ENCODE peak calls at places on chromosomes 16 and 17, in nine cellular contexts. One of them, this sample, is unnamed.

GRCh38 chr17:1762906-1763829 is 1.3 kb downstream of the SERPINF1 start:
- DNase-seq in OCI-LY7: no peak
- DNase-seq in esophagus squamous epithelium: no peak
- DNase-seq in CD8-positive, alpha-beta T cell: no peak
- DNase-seq in stomach: no peak
- DNase-seq in astrocyte of the spinal cord: peak; percentile 86
- DNase-seq in skeletal muscle cell: peak; percentile 52
- DNase-seq in uterus: peak; percentile 77
- DNase-seq in left lung: no peak
- DNase-seq in this sample: no peak

GRCh38 chr17:35242158-35242804 is 591 bp upstream of the SLFN5 start:
- DNase-seq in OCI-LY7: peak; percentile 57
- DNase-seq in astrocyte of the spinal cord: peak; percentile 48
- DNase-seq in uterus: peak; percentile 45
- DNase-seq in stomach: peak; percentile 85
- DNase-seq in skeletal muscle cell: no peak
- DNase-seq in CD8-positive, alpha-beta T cell: peak; percentile 71
- DNase-seq in esophagus squamous epithelium: peak; percentile 37
- DNase-seq in left lung: peak; percentile 87
- DNase-seq in this sample: peak; percentile 63

GRCh38 chr17:69239611-69240010 is 11.0 kb upstream of the ABCA10 start:
- DNase-seq in stomach: no peak
- DNase-seq in OCI-LY7: no peak
- DNase-seq in esophagus squamous epithelium: no peak
- DNase-seq in astrocyte of the spinal cord: no peak
- DNase-seq in uterus: no peak
- DNase-seq in CD8-positive, alpha-beta T cell: no peak
- DNase-seq in left lung: no peak
- DNase-seq in skeletal muscle cell: no peak
- DNase-seq in this sample: no peak

GRCh38 chr17:10105513-10106001 is 92.8 kb downstream of the GAS7 start:
- DNase-seq in astrocyte of the spinal cord: no peak
- DNase-seq in stomach: no peak
- DNase-seq in esophagus squamous epithelium: no peak
- DNase-seq in left lung: no peak
- DNase-seq in uterus: peak; percentile 78
- DNase-seq in skeletal muscle cell: no peak
- DNase-seq in OCI-LY7: no peak
- DNase-seq in CD8-positive, alpha-beta T cell: no peak
- DNase-seq in this sample: no peak

GRCh38 chr17:77616243-77616731 is 342.2 kb upstream of the TNRC6C start:
- DNase-seq in OCI-LY7: no peak
- DNase-seq in CD8-positive, alpha-beta T cell: no peak
- DNase-seq in skeletal muscle cell: no peak
- DNase-seq in astrocyte of the spinal cord: no peak
- DNase-seq in left lung: no peak
- DNase-seq in uterus: peak; percentile 6
- DNase-seq in stomach: no peak
- DNase-seq in esophagus squamous epithelium: no peak
- DNase-seq in this sample: no peak

GRCh38 chr16:85947511-85948509 is 48.8 kb downstream of the IRF8 start:
- DNase-seq in left lung: no peak
- DNase-seq in CD8-positive, alpha-beta T cell: no peak
- DNase-seq in stomach: peak; percentile 43
- DNase-seq in uterus: no peak
- DNase-seq in esophagus squamous epithelium: no peak
- DNase-seq in astrocyte of the spinal cord: no peak
- DNase-seq in OCI-LY7: peak; percentile 36
- DNase-seq in skeletal muscle cell: no peak
- DNase-seq in this sample: no peak

GRCh38 chr16:70579648-70580630 is 56.3 kb downstream of the SF3B3 start:
- DNase-seq in astrocyte of the spinal cord: no peak
- DNase-seq in uterus: peak; percentile 73
- DNase-seq in stomach: peak; percentile 53
- DNase-seq in CD8-positive, alpha-beta T cell: no peak
- DNase-seq in skeletal muscle cell: no peak
- DNase-seq in OCI-LY7: no peak
- DNase-seq in esophagus squamous epithelium: no peak
- DNase-seq in left lung: no peak
- DNase-seq in this sample: no peak

GRCh38 chr17:80619535-80620235 is 75.0 kb downstream of the RPTOR start:
- DNase-seq in esophagus squamous epithelium: no peak
- DNase-seq in skeletal muscle cell: no peak
- DNase-seq in OCI-LY7: no peak
- DNase-seq in uterus: no peak
- DNase-seq in CD8-positive, alpha-beta T cell: no peak
- DNase-seq in left lung: no peak
- DNase-seq in stomach: no peak
- DNase-seq in astrocyte of the spinal cord: no peak
- DNase-seq in this sample: no peak

GRCh38 chr17:4514206-4514605 is 15.5 kb downstream of the SPNS2 start:
- DNase-seq in uterus: no peak
- DNase-seq in stomach: peak; percentile 78
- DNase-seq in OCI-LY7: no peak
- DNase-seq in astrocyte of the spinal cord: no peak
- DNase-seq in CD8-positive, alpha-beta T cell: no peak
- DNase-seq in esophagus squamous epithelium: no peak
- DNase-seq in skeletal muscle cell: no peak
- DNase-seq in left lung: no peak
- DNase-seq in this sample: no peak

GRCh38 chr17:57566724-57567123 is 178.4 kb downstream of the CCDC182 start:
- DNase-seq in OCI-LY7: no peak
- DNase-seq in left lung: peak; percentile 49
- DNase-seq in esophagus squamous epithelium: no peak
- DNase-seq in stomach: no peak
- DNase-seq in astrocyte of the spinal cord: no peak
- DNase-seq in skeletal muscle cell: no peak
- DNase-seq in uterus: no peak
- DNase-seq in CD8-positive, alpha-beta T cell: no peak
- DNase-seq in this sample: no peak

GRCh38 chr16:88539652-88540345 is 30.4 kb upstream of the ZC3H18 start:
- DNase-seq in astrocyte of the spinal cord: no peak
- DNase-seq in CD8-positive, alpha-beta T cell: no peak
- DNase-seq in stomach: no peak
- DNase-seq in esophagus squamous epithelium: no peak
- DNase-seq in skeletal muscle cell: no peak
- DNase-seq in OCI-LY7: no peak
- DNase-seq in left lung: peak; percentile 60
- DNase-seq in uterus: no peak
- DNase-seq in this sample: no peak

GRCh38 chr17:53646835-53647234 is 175.9 kb upstream of the KIF2B start:
- DNase-seq in astrocyte of the spinal cord: no peak
- DNase-seq in CD8-positive, alpha-beta T cell: no peak
- DNase-seq in uterus: no peak
- DNase-seq in stomach: no peak
- DNase-seq in left lung: no peak
- DNase-seq in OCI-LY7: no peak
- DNase-seq in esophagus squamous epithelium: no peak
- DNase-seq in skeletal muscle cell: no peak
- DNase-seq in this sample: no peak

GRCh38 chr16:17134586-17134985 is 336.2 kb downstream of the XYLT1 start:
- DNase-seq in esophagus squamous epithelium: no peak
- DNase-seq in uterus: no peak
- DNase-seq in skeletal muscle cell: no peak
- DNase-seq in astrocyte of the spinal cord: no peak
- DNase-seq in stomach: no peak
- DNase-seq in left lung: no peak
- DNase-seq in OCI-LY7: peak; percentile 66
- DNase-seq in CD8-positive, alpha-beta T cell: no peak
- DNase-seq in this sample: no peak

GRCh38 chr17:66441012-66441703 is 138.7 kb downstream of the PRKCA start:
- DNase-seq in left lung: no peak
- DNase-seq in skeletal muscle cell: no peak
- DNase-seq in esophagus squamous epithelium: no peak
- DNase-seq in CD8-positive, alpha-beta T cell: no peak
- DNase-seq in OCI-LY7: peak; percentile 91
- DNase-seq in uterus: no peak
- DNase-seq in astrocyte of the spinal cord: no peak
- DNase-seq in stomach: no peak
- DNase-seq in this sample: no peak

GRCh38 chr16:80971814-80972213 is 34.9 kb downstream of the CMC2 start:
- DNase-seq in CD8-positive, alpha-beta T cell: no peak
- DNase-seq in OCI-LY7: no peak
- DNase-seq in stomach: no peak
- DNase-seq in astrocyte of the spinal cord: no peak
- DNase-seq in left lung: no peak
- DNase-seq in esophagus squamous epithelium: no peak
- DNase-seq in skeletal muscle cell: no peak
- DNase-seq in uterus: no peak
- DNase-seq in this sample: no peak

GRCh38 chr17:39621523-39622379 is 5.0 kb upstream of the PPP1R1B start:
- DNase-seq in stomach: peak; percentile 92
- DNase-seq in astrocyte of the spinal cord: peak; percentile 77
- DNase-seq in CD8-positive, alpha-beta T cell: peak; percentile 83
- DNase-seq in esophagus squamous epithelium: peak; percentile 55
- DNase-seq in skeletal muscle cell: peak; percentile 13
- DNase-seq in OCI-LY7: peak; percentile 87
- DNase-seq in uterus: peak; percentile 89
- DNase-seq in left lung: peak; percentile 96
- DNase-seq in this sample: no peak

GRCh38 chr17:39619786-39620101 is 7.0 kb upstream of the PPP1R1B start:
- DNase-seq in astrocyte of the spinal cord: no peak
- DNase-seq in stomach: no peak
- DNase-seq in left lung: no peak
- DNase-seq in skeletal muscle cell: no peak
- DNase-seq in OCI-LY7: no peak
- DNase-seq in uterus: no peak
- DNase-seq in CD8-positive, alpha-beta T cell: no peak
- DNase-seq in esophagus squamous epithelium: no peak
- DNase-seq in this sample: no peak

GRCh38 chr17:39623356-39623950 is 3.3 kb upstream of the PPP1R1B start:
- DNase-seq in OCI-LY7: peak; percentile 84
- DNase-seq in uterus: peak; percentile 76
- DNase-seq in astrocyte of the spinal cord: peak; percentile 36
- DNase-seq in left lung: peak; percentile 97
- DNase-seq in CD8-positive, alpha-beta T cell: peak; percentile 80
- DNase-seq in esophagus squamous epithelium: no peak
- DNase-seq in skeletal muscle cell: no peak
- DNase-seq in stomach: peak; percentile 93
- DNase-seq in this sample: peak; percentile 58

GRCh38 chr17:39624313-39624712 is 2.4 kb upstream of the PPP1R1B start:
- DNase-seq in skeletal muscle cell: no peak
- DNase-seq in left lung: no peak
- DNase-seq in CD8-positive, alpha-beta T cell: no peak
- DNase-seq in uterus: no peak
- DNase-seq in stomach: no peak
- DNase-seq in OCI-LY7: no peak
- DNase-seq in esophagus squamous epithelium: no peak
- DNase-seq in astrocyte of the spinal cord: no peak
- DNase-seq in this sample: no peak

GRCh38 chr17:39622380-39623006 is 4.3 kb upstream of the PPP1R1B start:
- DNase-seq in esophagus squamous epithelium: no peak
- DNase-seq in OCI-LY7: peak; percentile 33
- DNase-seq in astrocyte of the spinal cord: no peak
- DNase-seq in CD8-positive, alpha-beta T cell: no peak
- DNase-seq in skeletal muscle cell: no peak
- DNase-seq in stomach: no peak
- DNase-seq in uterus: no peak
- DNase-seq in left lung: no peak
- DNase-seq in this sample: no peak
- H3K4me3 ChIP-seq in esophagus squamous epithelium: no peak overlapping the region
- H3K4me3 ChIP-seq in OCI-LY7: peak overlapping the region; percentile 36
- H3K4me3 ChIP-seq in astrocyte of the spinal cord: no peak overlapping the region
- H3K4me3 ChIP-seq in CD8-positive, alpha-beta T cell: no peak overlapping the region
- H3K4me3 ChIP-seq in skeletal muscle cell: no peak overlapping the region
- H3K4me3 ChIP-seq in stomach: no peak overlapping the region
- H3K4me3 ChIP-seq in uterus: no peak overlapping the region
- H3K4me3 ChIP-seq in left lung: no peak overlapping the region
- H3K4me3 ChIP-seq in this sample: no peak overlapping the region

DNA sequence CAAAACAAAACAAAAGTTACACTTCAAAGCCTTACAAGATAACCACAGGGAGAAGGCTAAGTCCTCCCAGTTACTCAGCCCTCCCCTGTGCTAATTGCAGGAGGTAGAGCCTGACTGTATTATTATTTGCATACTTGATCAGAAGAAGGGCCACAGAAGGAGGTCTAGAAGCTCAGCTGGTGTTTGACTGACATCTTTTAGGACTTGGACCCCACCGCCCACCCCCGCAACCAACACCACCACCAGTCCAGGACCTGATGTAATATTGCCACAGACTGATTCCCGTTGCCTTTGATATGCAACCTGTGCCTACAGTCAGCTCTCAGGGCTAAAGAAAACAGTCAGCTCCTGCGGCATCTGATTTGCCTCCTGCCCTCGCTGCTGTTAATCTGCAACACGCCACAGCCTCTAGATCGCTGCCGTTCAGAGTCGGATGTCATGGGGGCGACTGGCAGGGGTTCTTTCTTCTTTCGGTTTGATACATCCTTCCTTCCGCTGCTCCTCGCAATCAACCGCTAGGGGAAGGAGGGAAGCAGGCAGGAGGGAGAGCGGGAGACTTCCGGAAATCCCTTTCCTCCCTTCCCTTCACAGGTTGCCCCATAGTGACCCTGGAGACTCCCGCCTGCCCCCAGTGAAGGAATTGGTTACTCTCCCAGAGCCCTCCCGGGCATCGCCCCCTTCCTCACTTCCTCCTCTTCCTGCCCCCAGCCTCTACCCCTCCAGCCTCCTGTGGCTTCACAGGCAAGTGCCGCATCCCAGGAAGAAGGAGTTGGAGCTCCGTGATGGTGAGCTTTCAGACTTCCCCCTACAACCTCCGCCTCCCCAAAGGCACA is 90.5 kb upstream of the SOX9 start:
- DNase-seq in stomach: peak; percentile 26
- DNase-seq in skeletal muscle cell: peak; percentile 6
- DNase-seq in esophagus squamous epithelium: no peak
- DNase-seq in astrocyte of the spinal cord: peak; percentile 67
- DNase-seq in uterus: peak; percentile 16
- DNase-seq in left lung: peak; percentile 38
- DNase-seq in CD8-positive, alpha-beta T cell: no peak
- DNase-seq in OCI-LY7: peak; percentile 77
- DNase-seq in this sample: no peak
- H3K4me3 ChIP-seq in stomach: peak overlapping the region; percentile 44
- H3K4me3 ChIP-seq in skeletal muscle cell: peak overlapping the region; percentile 51
- H3K4me3 ChIP-seq in esophagus squamous epithelium: peak overlapping the region; percentile 14
- H3K4me3 ChIP-seq in astrocyte of the spinal cord: peak overlapping the region; percentile 50
- H3K4me3 ChIP-seq in uterus: peak overlapping the region; percentile 15
- H3K4me3 ChIP-seq in left lung: peak overlapping the region; percentile 21
- H3K4me3 ChIP-seq in CD8-positive, alpha-beta T cell: peak overlapping the region; percentile 57
- H3K4me3 ChIP-seq in OCI-LY7: peak overlapping the region; percentile 69
- H3K4me3 ChIP-seq in this sample: no peak overlapping the region

DNA sequence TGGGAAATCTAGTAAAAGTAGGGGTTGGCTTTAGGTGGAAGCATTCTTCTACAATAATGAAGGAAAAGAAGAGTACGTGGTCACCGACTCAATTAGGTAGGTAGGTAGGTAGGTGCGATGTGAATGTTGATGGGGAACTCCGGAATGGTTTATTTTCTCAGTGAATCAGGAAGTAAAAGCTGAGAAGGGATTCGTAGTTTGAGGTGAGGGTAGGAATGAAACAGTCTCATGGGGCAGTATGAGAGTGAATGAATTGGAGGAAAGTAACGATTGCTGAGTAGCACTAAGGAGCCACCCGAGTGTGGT is 13.9 kb downstream of the PER1 start:
- DNase-seq in uterus: no peak
- DNase-seq in left lung: no peak
- DNase-seq in stomach: no peak
- DNase-seq in astrocyte of the spinal cord: no peak
- DNase-seq in OCI-LY7: no peak
- DNase-seq in esophagus squamous epithelium: no peak
- DNase-seq in skeletal muscle cell: no peak
- DNase-seq in CD8-positive, alpha-beta T cell: no peak
- DNase-seq in this sample: no peak
- H3K4me3 ChIP-seq in uterus: peak overlapping the region; percentile 8
- H3K4me3 ChIP-seq in left lung: no peak overlapping the region
- H3K4me3 ChIP-seq in stomach: no peak overlapping the region
- H3K4me3 ChIP-seq in astrocyte of the spinal cord: peak overlapping the region; percentile 39
- H3K4me3 ChIP-seq in OCI-LY7: peak overlapping the region; percentile 70
- H3K4me3 ChIP-seq in esophagus squamous epithelium: no peak overlapping the region
- H3K4me3 ChIP-seq in skeletal muscle cell: peak overlapping the region; percentile 4
- H3K4me3 ChIP-seq in CD8-positive, alpha-beta T cell: peak overlapping the region; percentile 70
- H3K4me3 ChIP-seq in this sample: peak overlapping the region; percentile 58

GRCh38 chr17:79045830-79046500 is 22.0 kb downstream of the C1QTNF1 start:
- DNase-seq in skeletal muscle cell: no peak
- DNase-seq in CD8-positive, alpha-beta T cell: peak; percentile 46
- DNase-seq in uterus: peak; percentile 79
- DNase-seq in stomach: peak; percentile 82
- DNase-seq in esophagus squamous epithelium: no peak
- DNase-seq in left lung: peak; percentile 95
- DNase-seq in OCI-LY7: peak; percentile 60
- DNase-seq in astrocyte of the spinal cord: peak; percentile 68
- DNase-seq in this sample: no peak
- H3K4me3 ChIP-seq in skeletal muscle cell: no peak overlapping the region
- H3K4me3 ChIP-seq in CD8-positive, alpha-beta T cell: no peak overlapping the region
- H3K4me3 ChIP-seq in uterus: no peak overlapping the region
- H3K4me3 ChIP-seq in stomach: no peak overlapping the region
- H3K4me3 ChIP-seq in esophagus squamous epithelium: no peak overlapping the region
- H3K4me3 ChIP-seq in left lung: no peak overlapping the region
- H3K4me3 ChIP-seq in OCI-LY7: no peak overlapping the region
- H3K4me3 ChIP-seq in astrocyte of the spinal cord: no peak overlapping the region
- H3K4me3 ChIP-seq in this sample: no peak overlapping the region